ENCODE peak calls at places on chromosomes 4 and X, in six cellular contexts. N is glutamatergic neuron; W is right atrium auricular region; T is stimulated activated CD4-positive, alpha-beta T cell treated with anti-CD3 and anti-CD28 coated beads, Interleukin-15, amount 100 ng/mL, for 24 hours; U is activated naive CD8-positive, alpha-beta T cell treated with anti-CD3 and anti-CD28 coated beads, Interleukin-2, amount 10 ng/mL, durations not matched to agents 7 days and 5 days; R is Ammon's horn. S is an unnamed sample.

GRCh38 chr4:40607224-40607623 is 22.4 kb downstream of the RBM47 start:
- DNase-seq in N (no peak), W (no peak), T (no peak), U (no peak), R (no peak), S (no peak)

GRCh38 chr4:70734168-70734954 is 12.6 kb downstream of the RUFY3 start:
- DNase-seq in N (no peak), W (no peak), T (peak; percentile 29), U (no peak), R (peak; percentile 72), S (no peak)

GRCh38 chrX:49171752-49172279 is at the start of gene PLP2:
- DNase-seq in N (peak; percentile 40), W (no peak), T (peak; percentile 85), U (peak; percentile 57), R (no peak), S (peak; percentile 57)

GRCh38 chrX:69919749-69920148 is 130.0 kb downstream of the AWAT2 start:
- DNase-seq in N (no peak), W (no peak), T (no peak), U (no peak), R (no peak), S (no peak)

GRCh38 chrX:49187028-49187394 is 838 bp upstream of the PRICKLE3 start:
- DNase-seq in N (peak; percentile 45), W (no peak), T (no peak), U (no peak), R (no peak), S (peak; percentile 62)

GRCh38 chrX:49202022-49202421 is 2.0 kb upstream of the SYP start:
- DNase-seq in N (no peak), W (no peak), T (no peak), U (no peak), R (no peak), S (no peak)

GRCh38 chrX:24777660-24778059 is 83.9 kb downstream of the POLA1 start:
- DNase-seq in N (no peak), W (no peak), T (no peak), U (no peak), R (no peak), S (no peak)

GRCh38 chr4:69858683-69859082 is 1.3 kb downstream of the SULT1E1 start:
- DNase-seq in N (no peak), W (no peak), T (no peak), U (no peak), R (no peak), S (no peak)

GRCh38 chr4:16196482-16197393 is 29.5 kb downstream of the TAPT1 start:
- DNase-seq in N (no peak), W (no peak), T (no peak), U (no peak), R (peak; percentile 68), S (peak; percentile 49)

GRCh38 chr4:26525136-26525535 is 34.9 kb upstream of the CCKAR start:
- DNase-seq in N (no peak), W (no peak), T (no peak), U (no peak), R (no peak), S (no peak)

GRCh38 chrX:71282514-71283408 is 674 bp upstream of the NONO start:
- DNase-seq in N (no peak), W (no peak), T (peak; percentile 70), U (no peak), R (no peak), S (no peak)

GRCh38 chrX:129984196-129984962 is 1.9 kb downstream of the BCORL1 start:
- DNase-seq in N (no peak), W (no peak), T (peak; percentile 44), U (peak; percentile 56), R (peak; percentile 2), S (peak; percentile 68)

GRCh38 chr4:123749408-123749807 is 352.8 kb downstream of the SPRY1 start:
- DNase-seq in N (no peak), W (peak; percentile 79), T (no peak), U (no peak), R (no peak), S (peak; percentile 57)

GRCh38 chr4:79024371-79024770 is 85.1 kb upstream of the PAQR3 start:
- DNase-seq in N (no peak), W (no peak), T (no peak), U (no peak), R (no peak), S (no peak)

GRCh38 chr4:33369366-33369899 is 2649.3 kb downstream of the PCDH7 start:
- DNase-seq in N (no peak), W (no peak), T (no peak), U (no peak), R (no peak), S (no peak)

GRCh38 chr4:73902038-73902637 is 32.9 kb downstream of the CXCL1 start:
- DNase-seq in N (no peak), W (no peak), T (no peak), U (no peak), R (no peak), S (no peak)

GRCh38 chr4:76011018-76011670 is 3.8 kb upstream of the CXCL9 start:
- DNase-seq in N (no peak), W (no peak), T (no peak), U (no peak), R (no peak), S (no peak)

GRCh38 chr4:80307774-80308465 is 27.6 kb upstream of the CFAP299 start:
- DNase-seq in N (no peak), W (no peak), T (no peak), U (no peak), R (no peak), S (peak; percentile 53)

GRCh38 chrX:68865300-68865699 is 36.5 kb downstream of the EFNB1 start:
- DNase-seq in N (no peak), W (no peak), T (no peak), U (no peak), R (no peak), S (no peak)

GRCh38 chr4:183631577-183632198 is 27.3 kb downstream of the RWDD4 start:
- DNase-seq in N (no peak), W (no peak), T (no peak), U (no peak), R (no peak), S (no peak)

GRCh38 chrX:150361070-150361776 is 1.9 kb upstream of the MAMLD1 start:
- DNase-seq in N (peak; percentile 27), W (peak; percentile 52), T (peak; percentile 51), U (peak; percentile 43), R (no peak), S (peak; percentile 77)

GRCh38 chr4:3374011-3374645 is 67.6 kb upstream of the HGFAC start:
- DNase-seq in N (no peak), W (peak; percentile 55), T (no peak), U (no peak), R (no peak), S (no peak)

GRCh38 chrX:129655547-129656248 is 942 bp upstream of the APLN start:
- DNase-seq in N (no peak), W (peak; percentile 38), T (no peak), U (no peak), R (no peak), S (peak; percentile 76)

GRCh38 chr4:39279416-39279815 is 86.7 kb downstream of the RFC1 start:
- DNase-seq in N (no peak), W (no peak), T (no peak), U (no peak), R (no peak), S (no peak)

GRCh38 chr4:2834001-2834921 is 9.4 kb upstream of the ADD1 start:
- DNase-seq in N (peak; percentile 19), W (no peak), T (no peak), U (peak; percentile 45), R (no peak), S (no peak)

GRCh38 chrX:153864101-153864500 is 21.9 kb downstream of the L1CAM start:
- DNase-seq in N (no peak), W (no peak), T (no peak), U (no peak), R (no peak), S (no peak)

GRCh38 chr4:85591361-85592098 is 116.6 kb downstream of the ARHGAP24 start:
- DNase-seq in N (no peak), W (no peak), T (no peak), U (no peak), R (no peak), S (no peak)

GRCh38 chr4:87493147-87493546 is 36.0 kb downstream of the SPARCL1 start:
- DNase-seq in N (no peak), W (no peak), T (no peak), U (no peak), R (no peak), S (no peak)

GRCh38 chr4:42709392-42710065 is 52.6 kb upstream of the ATP8A1 start:
- DNase-seq in N (no peak), W (no peak), T (no peak), U (no peak), R (no peak), S (no peak)

GRCh38 chrX:41024755-41025154 is 60.5 kb upstream of the USP9X start:
- DNase-seq in N (no peak), W (no peak), T (no peak), U (no peak), R (no peak), S (no peak)

GRCh38 chrX:19846995-19847790 is 40.2 kb downstream of the SH3KBP1 start:
- DNase-seq in N (no peak), W (peak; percentile 62), T (peak; percentile 35), U (no peak), R (no peak), S (peak; percentile 65)

GRCh38 chrX:70141373-70141772 is 8.1 kb downstream of the IGBP1 start:
- DNase-seq in N (no peak), W (no peak), T (no peak), U (no peak), R (no peak), S (no peak)

GRCh38 chr4:104469794-104470193 is 24.9 kb downstream of the CXXC4 start:
- DNase-seq in N (no peak), W (no peak), T (no peak), U (no peak), R (no peak), S (no peak)

GRCh38 chrX:85627363-85627762 is 247.9 kb upstream of the POF1B start:
- DNase-seq in N (no peak), W (no peak), T (no peak), U (no peak), R (peak; percentile 1), S (no peak)